ENCODE peak calls at places on chromosome 15, in five cellular contexts. A is hepatocyte, O is MCF 10A, Z is nucleus accumbens, H is iris pigment epithelial cell. I is an unnamed sample.

GRCh38 chr15:40279437-40280141 is 3.3 kb downstream of the ANKRD63 start:
- DNase-seq in A (peak), O (peak), Z (peak), H (no peak), I (peak)

GRCh38 chr15:82832601-82833209 is 23.3 kb downstream of the WHAMM start:
- DNase-seq in A (no peak), O (peak), Z (no peak), H (peak), I (no peak)

GRCh38 chr15:43913941-43914340 is 87.1 kb downstream of the WDR76 start:
- DNase-seq in A (no peak), O (no peak), Z (no peak), H (no peak), I (no peak)

GRCh38 chr15:58748787-58749531 is 548 bp downstream of the ADAM10 start:
- DNase-seq in A (peak), O (peak), Z (peak), H (peak), I (peak)

GRCh38 chr15:75887178-75887577 is 16.5 kb upstream of the FBXO22 start:
- DNase-seq in A (peak), O (no peak), Z (no peak), H (no peak), I (no peak)

GRCh38 chr15:43239732-43240491 is 19.1 kb upstream of the EPB42 start:
- DNase-seq in A (no peak), O (no peak), Z (no peak), H (peak), I (no peak)

GRCh38 chr15:69304176-69304533 is 5.4 kb downstream of the PAQR5 start:
- DNase-seq in A (peak), O (peak), Z (no peak), H (peak), I (no peak)

GRCh38 chr15:45376967-45377629 is 1.2 kb downstream of the GATM start:
- DNase-seq in A (no peak), O (no peak), Z (no peak), H (no peak), I (no peak)

GRCh38 chr15:25177955-25178801 is 223.4 kb downstream of the SNRPN start:
- DNase-seq in A (peak), O (no peak), Z (no peak), H (no peak), I (peak)

GRCh38 chr15:59830873-59831272 is 141.8 kb upstream of the BNIP2 start:
- DNase-seq in A (no peak), O (peak), Z (no peak), H (peak), I (no peak)

GRCh38 chr15:42110367-42110766 is 16.0 kb upstream of the PLA2G4D start:
- DNase-seq in A (no peak), O (no peak), Z (no peak), H (no peak), I (no peak)

GRCh38 chr15:94119215-94119815 is 112.0 kb upstream of the MCTP2 start:
- DNase-seq in A (no peak), O (no peak), Z (no peak), H (no peak), I (no peak)

GRCh38 chr15:91488452-91488851 is 365.1 kb upstream of the SLCO3A1 start:
- DNase-seq in A (no peak), O (no peak), Z (no peak), H (no peak), I (no peak)

GRCh38 chr15:68363353-68363752 is 68.6 kb downstream of the ITGA11 start:
- DNase-seq in A (no peak), O (no peak), Z (no peak), H (no peak), I (no peak)

GRCh38 chr15:93038064-93038705 is 50.8 kb downstream of the RGMA start:
- DNase-seq in A (no peak), O (no peak), Z (no peak), H (no peak), I (no peak)

GRCh38 chr15:62649793-62650420 is 392.6 kb upstream of the TPM1 start:
- DNase-seq in A (no peak), O (no peak), Z (no peak), H (peak), I (no peak)

GRCh38 chr15:57159767-57160166 is 216.5 kb upstream of the CGNL1 start:
- DNase-seq in A (no peak), O (no peak), Z (no peak), H (no peak), I (no peak)

GRCh38 chr15:45548753-45549520 is 26.4 kb upstream of the SLC30A4 start:
- DNase-seq in A (no peak), O (no peak), Z (no peak), H (no peak), I (no peak)

GRCh38 chr15:36594556-36595090 is 15.2 kb downstream of the CDIN1 start:
- DNase-seq in A (no peak), O (no peak), Z (no peak), H (peak), I (no peak)

GRCh38 chr15:93271871-93272270 is 182.9 kb upstream of the RGMA start:
- DNase-seq in A (no peak), O (no peak), Z (no peak), H (no peak), I (no peak)

GRCh38 chr15:94322141-94322540 is 90.8 kb downstream of the MCTP2 start:
- DNase-seq in A (no peak), O (peak), Z (no peak), H (peak), I (no peak)

GRCh38 chr15:21262851-21263400 is 177.4 kb downstream of the POTEB3 start:
- DNase-seq in A (peak), O (no peak), Z (no peak), H (no peak), I (no peak)

GRCh38 chr15:87080547-87080946 is 1000.9 kb downstream of the AGBL1 start:
- DNase-seq in A (no peak), O (no peak), Z (no peak), H (no peak), I (no peak)

GRCh38 chr15:41031232-41032078 is 78.2 kb downstream of the CHAC1 start:
- DNase-seq in A (no peak), O (no peak), Z (no peak), H (no peak), I (no peak)

GRCh38 chr15:53918180-53919079 is 59.8 kb upstream of the UNC13C start:
- DNase-seq in A (peak), O (no peak), Z (no peak), H (no peak), I (no peak)